ENCODE peak calls at places on chromosomes 11 and 22, in seven cellular contexts. I is suprapubic skin; Y is neural crest cell; J is CD4-positive, alpha-beta T cell; S is AG09309; Z is Panc1; Q is GM12865. U is an unnamed sample.

GRCh38 chr11:100442017-100442416 is 245.1 kb upstream of the ARHGAP42 start:
- DNase-seq in I (no peak), Q (no peak), Y (no peak), S (no peak), J (no peak), Z (no peak), U (no peak)

GRCh38 chr11:117684111-117684510 is 112.9 kb downstream of the DSCAML1 start:
- DNase-seq in J (no peak), Q (no peak), I (no peak), Z (no peak), Y (no peak), S (no peak), U (no peak)

GRCh38 chr11:109668973-109669634 is 247.1 kb downstream of the C11orf87 start:
- DNase-seq in Z (no peak), I (no peak), S (peak; percentile 13), J (no peak), Y (no peak), Q (no peak), U (no peak)

GRCh38 chr11:102990145-102990544 is 34.6 kb upstream of the MMP13 start:
- DNase-seq in S (no peak), Y (no peak), J (no peak), I (no peak), Z (no peak), Q (no peak), U (no peak)

GRCh38 chr11:2846056-2846455 is 39.5 kb downstream of the CDKN1C start:
- DNase-seq in I (no peak), J (no peak), Z (no peak), Q (no peak), Y (no peak), S (no peak), U (no peak)

GRCh38 chr11:64823568-64824119 is 13.3 kb upstream of the MEN1 start:
- DNase-seq in Z (no peak), Q (no peak), I (no peak), Y (no peak), J (no peak), S (no peak), U (no peak)

GRCh38 chr11:65329944-65330403 is 3.7 kb upstream of the DPF2 start:
- DNase-seq in Q (peak; percentile 92), I (peak; percentile 93), S (peak; percentile 75), J (peak; percentile 79), Z (peak; percentile 80), Y (peak; percentile 93), U (peak; percentile 87)

GRCh38 chr11:68690671-68691401 is 6.5 kb downstream of the GAL start:
- DNase-seq in Y (no peak), Z (no peak), Q (no peak), I (no peak), J (no peak), S (no peak), U (no peak)

GRCh38 chr11:86243377-86243776 is 1.2 kb upstream of the EED start:
- DNase-seq in Q (no peak), J (no peak), Z (no peak), I (no peak), S (no peak), Y (no peak), U (no peak)

GRCh38 chr22:50008151-50009040 is 4.2 kb downstream of the IL17REL start:
- DNase-seq in I (no peak), Q (no peak), S (no peak), J (no peak), Y (no peak), Z (no peak), U (no peak)

GRCh38 chr11:10303558-10304363 is 1.1 kb upstream of the ADM start:
- DNase-seq in S (no peak), J (no peak), Q (peak; percentile 20), Z (no peak), Y (no peak), I (peak; percentile 75), U (peak; percentile 34)

GRCh38 chr11:67632175-67632981 is 2.6 kb upstream of the NUDT8 start:
- DNase-seq in Y (no peak), J (no peak), Z (no peak), Q (no peak), I (peak; percentile 57), S (no peak), U (no peak)

GRCh38 chr11:99171330-99171729 is 150.6 kb downstream of the CNTN5 start:
- DNase-seq in S (no peak), J (no peak), Y (no peak), Z (no peak), Q (no peak), I (no peak), U (no peak)

GRCh38 chr11:93766504-93766903 is 17.6 kb upstream of the MED17 start:
- DNase-seq in S (no peak), I (no peak), Q (no peak), Y (no peak), J (no peak), Z (no peak), U (no peak)

GRCh38 chr22:40024201-40025061 is 29.7 kb downstream of the FAM83F start:
- DNase-seq in S (no peak), Z (peak; percentile 30), I (no peak), J (peak; percentile 49), Y (peak; percentile 76), Q (peak; percentile 71), U (peak; percentile 73)

GRCh38 chr11:26858098-26858497 is 135.8 kb upstream of the FIBIN start:
- DNase-seq in J (no peak), Y (no peak), I (no peak), Z (no peak), Q (no peak), S (no peak), U (no peak)

DNA sequence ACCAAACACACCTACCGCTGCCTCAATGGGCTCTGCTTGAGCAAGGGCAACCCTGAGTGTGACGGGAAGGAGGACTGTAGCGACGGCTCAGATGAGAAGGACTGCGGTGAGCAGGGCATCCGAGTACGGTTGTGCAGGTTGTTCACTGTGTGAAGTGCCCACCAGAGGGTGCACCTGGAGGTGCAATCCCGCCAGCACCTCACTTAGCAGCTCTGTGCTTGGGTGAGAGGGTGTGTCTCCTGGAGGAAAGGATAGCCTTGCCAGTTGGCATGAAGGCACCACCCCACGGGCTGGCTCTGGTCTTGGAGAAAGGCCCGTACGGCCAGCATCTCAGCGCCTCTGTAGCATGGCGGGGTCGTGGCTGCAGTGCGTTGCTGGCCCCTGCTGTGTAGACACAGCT is 39.4 kb downstream of the ST14 start:
- DNase-seq in Q (no peak), I (no peak), J (no peak), S (no peak), Y (no peak), Z (no peak), U (no peak)
- TF ChIP-seq CTCF in Q (no peak), I (no peak), J (no peak), S (no peak), Y (no peak), Z (no peak), U (no peak)

GRCh38 chr11:22920939-22921565 is 60.8 kb upstream of the CCDC179 start:
- DNase-seq in I (no peak), Q (peak; percentile 66), J (no peak), Y (peak; percentile 6), S (peak; percentile 1), Z (peak; percentile 32), U (peak; percentile 32)
- TF ChIP-seq CTCF in I (peak; percentile 24), Q (peak; percentile 72), J (no peak), Y (peak; percentile 76), S (peak; percentile 61), Z (peak; percentile 83), U (peak; percentile 49)

GRCh38 chr22:38202437-38203089 is 769 bp downstream of the MAFF start:
- DNase-seq in I (peak; percentile 95), Y (peak; percentile 53), J (no peak), Q (peak; percentile 69), S (peak; percentile 74), Z (no peak), U (peak; percentile 65)
- TF ChIP-seq CTCF in I (no peak), Y (peak; percentile 32), J (no peak), Q (peak; percentile 9), S (peak; percentile 17), Z (no peak), U (no peak)

DNA sequence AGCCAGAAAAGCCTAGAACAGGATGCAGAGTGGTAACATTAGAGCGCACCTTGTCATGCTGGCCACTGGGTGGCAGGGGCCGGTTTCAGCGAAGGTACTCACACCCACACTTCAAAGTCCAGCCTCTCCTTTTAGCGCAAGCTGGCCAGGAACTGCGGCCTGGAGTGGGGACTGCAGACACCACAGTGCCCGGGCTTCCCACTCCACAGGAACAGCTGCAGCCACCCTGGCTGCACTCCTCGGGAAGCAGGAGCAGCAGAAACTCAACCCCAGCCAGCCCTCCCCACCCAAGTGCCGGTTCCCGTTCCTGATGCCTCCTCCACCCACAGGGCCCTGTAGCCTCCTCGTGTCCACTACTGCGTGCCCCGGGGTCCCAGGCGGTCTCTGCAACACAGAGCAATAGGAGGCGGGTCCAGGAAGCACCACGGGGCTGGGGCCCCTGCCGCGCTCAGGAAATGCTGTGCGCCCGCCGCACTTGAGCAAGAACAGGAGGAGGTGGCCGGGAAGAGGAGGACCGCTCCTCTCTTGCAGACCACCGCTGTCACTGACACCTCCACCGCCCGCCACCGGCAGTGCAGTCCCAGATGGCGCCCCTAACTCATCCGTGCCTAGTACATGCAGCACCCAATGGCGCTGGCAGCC is 2.2 kb downstream of the RFPL2 start:
- DNase-seq in Y (peak; percentile 29), I (no peak), Q (peak; percentile 35), Z (no peak), J (no peak), S (no peak), U (peak; percentile 65)
- TF ChIP-seq CTCF in Y (peak; percentile 68), I (peak; percentile 41), Q (peak; percentile 47), Z (peak; percentile 76), J (peak; percentile 35), S (peak; percentile 55), U (peak; percentile 63)

GRCh38 chr22:43846966-43847365 is 15.3 kb downstream of the SULT4A1 start:
- DNase-seq in J (no peak), Q (no peak), Y (no peak), Z (no peak), I (no peak), S (no peak), U (no peak)

GRCh38 chr22:43850529-43850928 is 11.8 kb downstream of the SULT4A1 start:
- DNase-seq in J (no peak), Z (no peak), Y (no peak), I (no peak), S (no peak), Q (no peak), U (no peak)

GRCh38 chr22:43847376-43848289 is 14.7 kb downstream of the SULT4A1 start:
- DNase-seq in S (no peak), J (no peak), Z (no peak), Y (no peak), I (peak; percentile 51), Q (no peak), U (no peak)

GRCh38 chr22:43849731-43850130 is 12.6 kb downstream of the SULT4A1 start:
- DNase-seq in Y (no peak), I (no peak), J (no peak), Q (no peak), Z (no peak), S (no peak), U (no peak)

DNA sequence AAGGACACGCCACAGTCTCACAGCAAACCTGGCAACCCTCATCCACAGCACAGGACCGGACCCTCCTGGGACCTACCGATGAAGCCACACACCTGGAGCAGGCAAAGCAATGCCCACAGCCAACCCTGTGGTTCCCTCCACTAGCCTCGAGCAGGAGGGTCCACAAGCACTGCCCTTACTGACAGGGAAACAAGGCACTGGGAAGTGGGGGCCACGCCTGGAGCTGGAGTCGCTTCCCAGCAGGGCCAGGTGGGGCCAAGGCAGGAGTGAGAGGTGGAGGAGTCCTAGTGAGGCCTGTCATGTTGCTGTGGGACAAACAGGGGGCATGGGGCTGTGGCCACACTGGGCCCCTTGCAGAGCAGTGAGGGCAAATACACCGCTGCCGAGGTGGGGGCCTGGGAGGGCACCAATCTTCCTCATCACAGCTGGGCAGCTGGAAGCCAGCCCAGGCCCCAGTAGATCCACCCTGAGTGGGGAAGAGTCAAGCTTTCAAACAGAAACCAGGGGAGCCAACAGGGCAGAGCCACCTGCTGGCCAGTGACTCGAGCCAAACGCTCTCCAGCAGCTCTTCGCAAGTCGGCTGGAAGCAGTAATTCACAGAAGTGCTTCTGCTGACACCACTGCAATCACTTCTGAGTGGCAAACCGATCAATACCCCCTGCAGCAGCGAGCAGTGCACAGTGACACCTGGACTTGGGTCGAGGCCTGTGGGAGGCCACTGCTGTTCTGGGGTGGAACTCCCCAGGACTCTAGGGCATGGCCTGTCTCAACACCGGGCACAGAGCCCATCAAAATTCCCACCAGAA is 13.7 kb downstream of the SULT4A1 start:
- DNase-seq in S (no peak), J (no peak), Y (no peak), Q (peak; percentile 19), I (no peak), Z (no peak), U (peak; percentile 50)
- TF ChIP-seq CTCF in S (peak; percentile 65), J (no peak), Y (peak; percentile 56), Q (peak; percentile 23), I (no peak), Z (no peak), U (no peak)